ENCODE peak calls at places on chromosomes 2 and 18, in five cellular contexts. O, Q, F, E and V are unnamed samples.

GRCh38 chr2:160581035-160581434 is 87.4 kb upstream of the RBMS1 start:
- DNase-seq in E (no peak), O (peak), Q (no peak), F (peak), V (no peak)

GRCh38 chr2:156666130-156666785 is 230.1 kb downstream of the GPD2 start:
- DNase-seq in F (no peak), Q (no peak), E (peak), O (no peak), V (peak)

GRCh38 chr2:217075225-217075802 is 215.4 kb upstream of the TNP1 start:
- DNase-seq in O (peak), Q (peak), F (peak), E (no peak), V (peak)

GRCh38 chr2:151251012-151251411 is 10.7 kb downstream of the RBM43 start:
- DNase-seq in E (no peak), Q (no peak), O (peak), F (peak), V (peak)

GRCh38 chr2:203500951-203501350 is 34.1 kb downstream of the RAPH1 start:
- DNase-seq in Q (no peak), F (no peak), O (no peak), E (no peak), V (no peak)

GRCh38 chr2:119749405-119750066 is 10.2 kb upstream of the PTPN4 start:
- DNase-seq in Q (no peak), O (peak), F (peak), E (peak), V (peak)

GRCh38 chr2:124147552-124147951 is 122.5 kb downstream of the CNTNAP5 start:
- DNase-seq in O (no peak), E (no peak), F (no peak), Q (no peak), V (no peak)

GRCh38 chr2:120658285-120659158 is 77.1 kb upstream of the GLI2 start:
- DNase-seq in F (no peak), E (no peak), O (peak), Q (no peak), V (no peak)

GRCh38 chr2:235027558-235028214 is 75.9 kb downstream of the SH3BP4 start:
- DNase-seq in F (peak), E (peak), Q (peak), O (peak), V (peak)

GRCh38 chr2:188974184-188974583 is at the start of gene COL3A1:
- DNase-seq in O (peak), Q (peak), E (no peak), F (peak), V (no peak)

GRCh38 chr2:180706694-180707093 is 273.7 kb upstream of the UBE2E3 start:
- DNase-seq in F (no peak), Q (no peak), E (no peak), O (no peak), V (no peak)

GRCh38 chr2:230410263-230410662 is 5.7 kb upstream of the SP100 start:
- DNase-seq in O (no peak), E (no peak), F (no peak), Q (no peak), V (no peak)
- TF ChIP-seq CTCF in O (no peak), E (no peak), F (no peak), Q (no peak), V (no peak)

DNA sequence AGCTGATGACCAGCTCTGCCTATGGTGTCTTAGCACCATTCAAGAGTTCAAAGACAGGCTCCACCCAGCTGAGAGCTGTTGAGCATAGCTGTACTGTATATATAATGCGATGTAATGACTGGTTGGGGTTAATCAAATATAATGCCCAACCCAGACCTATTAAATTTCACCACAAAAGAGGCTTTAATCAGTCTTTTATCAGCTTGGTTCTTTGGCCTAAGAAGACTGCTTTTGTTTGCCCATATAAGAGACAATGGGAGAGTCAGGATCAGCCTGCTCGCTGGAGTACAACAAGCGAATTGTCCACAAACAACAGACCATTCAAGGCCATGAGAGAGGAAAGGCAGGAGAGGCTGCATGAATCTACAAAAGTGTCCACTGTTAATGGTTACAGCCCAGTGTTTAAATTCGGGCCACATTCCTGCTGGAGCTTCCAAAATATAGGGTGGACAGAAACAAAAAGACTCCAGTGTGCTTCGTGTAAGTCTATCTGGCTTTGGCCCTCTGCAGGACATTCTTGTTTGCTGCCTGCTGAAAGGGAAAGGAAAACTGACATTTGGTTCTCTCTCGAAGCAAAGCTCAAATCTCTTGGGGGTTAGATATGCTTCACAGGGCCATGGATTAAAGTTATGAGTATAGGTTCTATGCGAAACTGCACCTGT is 299.0 kb upstream of the FBXO11 start:
- DNase-seq in O (peak), E (no peak), F (peak), Q (peak), V (no peak)
- TF ChIP-seq CTCF in O (peak), E (no peak), F (peak), Q (no peak), V (no peak)

GRCh38 chr18:11908182-11909080 is at the start of gene MPPE1:
- DNase-seq in F (peak), Q (peak), O (peak), E (peak), V (peak)
- TF ChIP-seq CTCF in F (no peak), Q (no peak), O (no peak), E (no peak), V (no peak)

GRCh38 chr2:181754136-181754535 is 73.8 kb upstream of the NEUROD1 start:
- DNase-seq in Q (no peak), O (no peak), E (no peak), F (no peak), V (no peak)
- TF ChIP-seq CTCF in Q (no peak), O (no peak), E (no peak), F (no peak), V (no peak)

DNA sequence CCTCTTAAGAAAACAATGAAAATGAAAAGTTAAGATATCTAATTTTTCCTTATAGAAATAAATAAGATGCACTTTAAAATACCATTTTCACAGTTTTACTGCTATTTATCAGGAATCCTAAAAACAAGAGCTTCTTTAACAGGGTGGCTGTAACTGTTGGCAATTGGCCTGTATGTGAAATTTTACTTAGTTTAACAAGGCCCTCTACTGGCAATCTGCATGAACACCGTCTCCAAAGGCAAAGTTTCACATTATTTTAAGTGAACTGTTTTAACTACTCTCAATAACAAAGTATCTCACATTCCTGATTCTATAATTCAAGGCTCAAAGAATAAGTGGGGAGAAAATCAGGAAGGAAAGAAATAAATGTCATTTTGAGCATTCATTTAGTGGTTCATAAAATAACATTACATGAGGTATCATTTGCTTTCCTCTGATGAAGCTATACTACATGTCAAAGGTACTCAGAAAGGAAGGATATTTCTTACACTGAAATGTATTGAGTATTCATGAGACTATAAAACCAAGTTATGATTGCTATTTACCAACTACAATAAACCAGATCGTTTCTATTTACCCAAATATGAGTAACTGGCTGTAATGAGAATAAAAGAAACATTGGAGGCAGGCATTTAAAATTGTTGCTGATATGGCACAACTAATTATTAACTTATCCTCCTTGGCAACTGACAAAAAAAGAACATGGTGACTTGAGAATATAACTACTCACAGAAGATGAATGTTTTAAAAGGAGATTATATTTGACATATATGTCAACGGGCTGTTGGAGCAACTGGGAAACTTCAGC is 7.0 kb downstream of the NCKAP5 start:
- DNase-seq in F (peak), Q (peak), E (peak), O (peak), V (peak)
- TF ChIP-seq CTCF in F (peak), Q (peak), E (peak), O (peak), V (peak)

DNA sequence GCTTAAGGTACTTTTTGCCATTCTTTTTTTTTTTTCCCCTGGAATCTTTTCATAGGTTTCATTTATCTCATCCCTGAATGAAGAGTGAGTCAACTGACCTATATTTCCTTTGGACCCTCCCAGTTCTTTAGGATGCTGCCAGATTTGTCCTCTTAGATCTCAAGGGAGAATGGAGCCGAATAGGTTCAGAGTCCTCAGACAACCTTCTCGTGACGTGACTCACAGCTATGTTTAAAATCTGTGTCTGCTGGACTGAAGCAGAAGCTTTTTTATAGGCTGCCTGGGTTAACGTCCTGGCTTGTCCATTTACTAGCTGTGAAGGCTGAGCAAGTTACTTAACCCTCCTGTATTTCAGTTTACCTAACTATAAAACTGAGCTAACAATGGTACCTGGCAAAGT is 358.6 kb downstream of the DLGAP1 start:
- DNase-seq in O (peak), Q (no peak), E (no peak), F (peak), V (no peak)
- TF ChIP-seq CTCF in O (no peak), Q (no peak), E (no peak), F (no peak), V (no peak)